ENCODE peak calls at places on chromosome 14, in five cellular contexts. G is GM23248, D is IMR-90, T is fibroblast of lung, H is DND-41. A is an unnamed sample.

GRCh38 chr14:32077081-32078029 is at the start of gene ARHGAP5:
- DNase-seq in G (peak; percentile 71), D (peak; percentile 14), T (peak; percentile 37), H (peak; percentile 59), A (peak; percentile 76)

GRCh38 chr14:103856105-103856504 is 8.7 kb upstream of the PPP1R13B start:
- DNase-seq in G (no peak), D (no peak), T (no peak), H (no peak), A (peak; percentile 53)

GRCh38 chr14:102390486-102390885 is 27.7 kb downstream of the TECPR2 start:
- DNase-seq in G (peak; percentile 43), D (peak; percentile 57), T (peak; percentile 59), H (no peak), A (no peak)

GRCh38 chr14:51285102-51285501 is 45.1 kb downstream of the TMX1 start:
- DNase-seq in G (no peak), D (no peak), T (no peak), H (no peak), A (peak; percentile 75)

GRCh38 chr14:91980157-91980556 is 32.7 kb upstream of the FBLN5 start:
- DNase-seq in G (peak; percentile 95), D (peak; percentile 96), T (peak; percentile 88), H (no peak), A (no peak)

GRCh38 chr14:105389976-105390848 is 8.1 kb upstream of the TEX22 start:
- DNase-seq in G (no peak), D (no peak), T (no peak), H (no peak), A (no peak)

GRCh38 chr14:36506732-36507614 is 13.1 kb downstream of the NKX2-1 start:
- DNase-seq in G (no peak), D (no peak), T (no peak), H (no peak), A (no peak)

GRCh38 chr14:79044894-79045624 is 874.9 kb downstream of the NRXN3 start:
- DNase-seq in G (peak; percentile 87), D (peak; percentile 88), T (peak; percentile 64), H (no peak), A (no peak)

GRCh38 chr14:85241022-85241880 is 288.7 kb upstream of the FLRT2 start:
- DNase-seq in G (no peak), D (no peak), T (no peak), H (no peak), A (no peak)

GRCh38 chr14:77181603-77182437 is at the start of gene TMEM63C:
- DNase-seq in G (peak; percentile 6), D (no peak), T (no peak), H (peak; percentile 25), A (peak; percentile 99)

GRCh38 chr14:55446127-55446736 is 5.8 kb upstream of the TBPL2 start:
- DNase-seq in G (peak; percentile 93), D (peak; percentile 86), T (peak; percentile 81), H (peak; percentile 64), A (peak; percentile 92)

DNA sequence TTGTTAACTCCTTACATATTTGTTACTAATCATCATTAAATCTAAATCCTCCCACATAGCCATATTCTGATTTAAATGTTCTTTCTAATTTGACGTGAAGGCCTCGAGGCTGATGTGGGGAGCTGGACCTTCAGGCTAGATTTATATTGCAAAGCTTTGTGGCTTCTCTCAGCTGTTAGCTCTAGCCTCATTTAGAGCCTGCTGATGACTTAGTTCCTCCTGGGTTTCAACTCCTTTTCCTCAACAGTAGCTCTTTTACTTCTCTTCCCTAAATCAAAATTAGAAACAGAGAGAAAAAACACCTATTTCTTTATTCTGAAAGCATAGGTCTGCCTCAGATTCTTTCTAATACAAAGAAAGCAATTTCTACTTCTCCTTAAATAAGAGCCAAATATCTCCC is 477.5 kb upstream of the CCDC196 start:
- DNase-seq in G (peak; percentile 17), D (no peak), T (no peak), H (no peak), A (no peak)
- H3K27ac ChIP-seq in G (peak overlapping the region; percentile 20), D (no peak overlapping the region), T (no peak overlapping the region), H (no peak overlapping the region), A (no peak overlapping the region)

GRCh38 chr14:68978550-68978911 is 571 bp downstream of the ACTN1 start:
- DNase-seq in G (peak; percentile 73), D (no peak), T (peak; percentile 62), H (peak; percentile 70), A (peak; percentile 48)
- H2AFZ ChIP-seq in G (no peak overlapping the region), D (peak overlapping the region; percentile 60), T (no peak overlapping the region), H (peak overlapping the region; percentile 63), A (no peak overlapping the region)

GRCh38 chr14:100586153-100586519 is 1.1 kb downstream of the BEGAIN start:
- DNase-seq in G (peak; percentile 35), D (no peak), T (no peak), H (no peak), A (no peak)

GRCh38 chr14:100587763-100588411 is 670 bp upstream of the BEGAIN start:
- DNase-seq in G (peak; percentile 48), D (no peak), T (no peak), H (peak; percentile 55), A (no peak)

GRCh38 chr14:100587248-100587762 is at the start of gene BEGAIN:
- DNase-seq in G (no peak), D (no peak), T (no peak), H (no peak), A (no peak)

GRCh38 chr14:100585448-100586152 is 1.6 kb downstream of the BEGAIN start:
- DNase-seq in G (no peak), D (no peak), T (no peak), H (no peak), A (no peak)

DNA sequence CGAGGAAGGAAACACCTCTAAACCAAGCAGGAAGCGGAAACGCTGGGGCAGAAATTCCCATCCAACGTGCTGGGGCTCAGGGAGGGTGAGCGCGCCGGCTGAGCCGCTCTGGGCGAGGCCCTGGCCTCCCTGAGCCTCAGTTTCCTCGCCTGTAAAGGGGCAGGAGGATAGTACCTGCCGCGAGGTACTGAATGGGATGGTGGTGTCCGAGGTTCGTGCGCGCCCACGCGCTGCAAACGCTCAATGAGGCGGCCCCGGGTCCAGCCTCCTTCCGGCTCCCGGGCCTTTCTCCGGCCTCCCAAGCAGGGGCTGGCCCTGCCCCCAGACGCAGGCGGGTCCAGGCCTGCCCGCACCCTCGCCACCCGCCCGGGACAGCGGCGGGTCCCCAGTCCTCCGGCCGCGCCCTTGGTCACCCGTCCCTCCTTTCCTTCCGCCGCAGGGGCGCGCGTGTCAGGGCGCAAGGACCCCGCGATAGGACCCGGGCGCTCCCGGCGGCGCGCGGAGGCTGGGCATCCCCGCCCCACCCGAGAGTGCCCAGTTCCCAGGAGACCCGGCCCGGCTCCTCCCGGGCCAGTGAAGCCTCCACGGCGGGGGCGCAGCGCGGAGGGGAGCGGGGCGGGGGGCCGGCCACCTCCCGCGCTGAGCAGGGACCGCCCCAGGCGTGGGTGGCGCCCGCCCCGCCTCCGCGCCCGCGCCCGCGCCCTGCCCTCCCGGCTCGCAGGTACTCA is 533 bp downstream of the BEGAIN start:
- DNase-seq in G (peak; percentile 49), D (no peak), T (no peak), H (peak; percentile 35), A (no peak)
- H3K4me2 ChIP-seq in G (peak overlapping the region; percentile 77), D (peak overlapping the region; percentile 49), T (peak overlapping the region; percentile 75), H (peak overlapping the region; percentile 46), A (no peak overlapping the region)

DNA sequence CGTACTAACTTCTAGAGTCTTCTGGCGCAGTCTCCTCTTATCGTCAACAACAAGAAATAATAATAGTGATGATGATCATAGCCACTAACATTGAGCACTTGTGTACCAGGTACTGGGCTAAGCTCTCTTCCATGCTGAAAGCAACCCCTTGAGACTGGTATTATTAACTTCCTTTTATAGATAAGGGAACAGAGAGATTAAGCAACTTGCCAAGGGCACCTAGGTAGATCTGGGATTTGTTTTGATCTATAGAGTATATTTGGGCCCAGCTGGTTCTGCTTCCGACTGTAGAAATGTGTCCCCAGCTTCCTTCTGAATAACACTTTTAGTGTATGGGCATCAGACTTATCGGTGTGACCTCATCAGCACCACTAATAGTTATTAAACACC is 1.1 kb upstream of the ZNF219 start:
- DNase-seq in G (no peak), D (no peak), T (no peak), H (no peak), A (no peak)
- H3K27ac ChIP-seq in G (no peak overlapping the region), D (no peak overlapping the region), T (no peak overlapping the region), H (peak overlapping the region; percentile 80), A (no peak overlapping the region)

GRCh38 chr14:64614992-64615391 is 65.2 kb downstream of the PPP1R36 start:
- DNase-seq in G (no peak), D (no peak), T (no peak), H (no peak), A (no peak)

GRCh38 chr14:64610049-64610746 is 60.4 kb downstream of the PPP1R36 start:
- DNase-seq in G (no peak), D (no peak), T (no peak), H (no peak), A (no peak)

GRCh38 chr14:64614214-64614613 is 64.5 kb downstream of the PPP1R36 start:
- DNase-seq in G (no peak), D (no peak), T (peak; percentile 42), H (no peak), A (no peak)

GRCh38 chr14:64612021-64612380 is 62.2 kb downstream of the PPP1R36 start:
- DNase-seq in G (peak; percentile 63), D (peak; percentile 85), T (no peak), H (no peak), A (no peak)

GRCh38 chr14:64611358-64612020 is 61.7 kb downstream of the PPP1R36 start:
- DNase-seq in G (peak; percentile 34), D (peak; percentile 61), T (peak; percentile 63), H (no peak), A (no peak)
- H2AFZ ChIP-seq in G (peak overlapping the region; percentile 56), D (no peak overlapping the region), T (peak overlapping the region; percentile 33), H (no peak overlapping the region), A (no peak overlapping the region)

GRCh38 chr14:61927015-61927414 is 164.8 kb downstream of the SNAPC1 start:
- DNase-seq in G (peak; percentile 75), D (peak; percentile 69), T (no peak), H (no peak), A (peak; percentile 80)
- H3K4me2 ChIP-seq in G (peak overlapping the region; percentile 77), D (peak overlapping the region; percentile 40), T (no peak overlapping the region), H (no peak overlapping the region), A (peak overlapping the region; percentile 67)

DNA sequence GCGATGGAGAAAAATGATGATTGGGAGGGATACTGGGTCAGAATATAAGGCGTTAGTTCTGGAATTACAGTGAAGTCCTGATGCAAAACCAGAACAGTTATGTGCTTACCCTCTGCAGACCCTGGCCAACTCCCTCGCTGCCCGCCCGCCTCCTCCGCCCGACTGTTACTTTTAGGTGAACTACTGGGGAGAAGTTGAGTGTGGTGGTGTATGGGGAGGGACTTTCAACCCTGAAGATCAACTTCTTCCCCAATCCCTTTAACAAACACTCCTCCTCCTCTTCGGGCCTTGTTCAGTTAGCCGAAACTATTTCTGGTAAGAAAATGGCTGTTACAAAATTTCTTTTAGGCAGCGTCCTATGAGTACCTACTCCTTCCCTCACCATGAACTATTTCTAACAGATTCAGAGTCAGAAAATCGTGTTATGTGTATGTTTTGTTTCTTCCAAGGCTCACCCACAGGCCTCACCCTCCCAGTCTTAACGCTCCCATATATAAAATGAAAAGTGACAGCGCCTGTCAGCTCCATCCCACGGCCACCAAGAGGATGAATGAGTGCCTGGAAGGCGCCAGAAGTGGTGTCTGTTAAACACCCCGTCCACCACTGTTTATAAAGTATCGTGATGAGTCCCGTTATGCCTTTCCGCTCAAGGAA is 1.3 kb downstream of the FBXO33 start:
- DNase-seq in G (peak; percentile 62), D (peak; percentile 13), T (peak; percentile 9), H (no peak), A (peak; percentile 66)
- H3K27ac ChIP-seq in G (peak overlapping the region; percentile 100), D (peak overlapping the region; percentile 38), T (peak overlapping the region; percentile 100), H (peak overlapping the region; percentile 98), A (peak overlapping the region; percentile 57)

A was measured in Karpas-422.